ENCODE peak calls at places on chromosomes 5 and 9, in five cellular contexts. U, M, L, T and Q are unnamed samples.

GRCh38 chr9:97405551-97405950 is 6.3 kb upstream of the TDRD7 start:
- DNase-seq in L (no peak), T (no peak), U (no peak), M (no peak), Q (no peak)

GRCh38 chr9:106575903-106576755 is 286.8 kb upstream of the ZNF462 start:
- DNase-seq in L (no peak), U (no peak), M (no peak), T (no peak), Q (no peak)

GRCh38 chr9:112556497-112557085 is 70.0 kb downstream of the KIAA1958 start:
- DNase-seq in U (no peak), M (peak), L (no peak), T (no peak), Q (no peak)

GRCh38 chr5:36657563-36657995 is 51.2 kb downstream of the SLC1A3 start:
- DNase-seq in M (peak), T (no peak), L (peak), U (no peak), Q (peak)

GRCh38 chr9:82466616-82467251 is 478.2 kb downstream of the SPATA31D1 start:
- DNase-seq in L (no peak), T (no peak), M (no peak), U (no peak), Q (peak)

GRCh38 chr9:128123451-128124080 is 4.0 kb downstream of the PTGES2 start:
- DNase-seq in M (no peak), T (no peak), U (no peak), L (no peak), Q (peak)

GRCh38 chr9:10045598-10045997 is 567.2 kb downstream of the PTPRD start:
- DNase-seq in T (no peak), L (peak), U (no peak), M (no peak), Q (no peak)

GRCh38 chr5:172659909-172660628 is 19.0 kb downstream of the NEURL1B start:
- DNase-seq in T (no peak), L (peak), U (no peak), M (peak), Q (peak)

GRCh38 chr5:179432547-179432946 is 87.3 kb upstream of the ADAMTS2 start:
- DNase-seq in M (no peak), T (no peak), U (no peak), L (no peak), Q (no peak)

GRCh38 chr5:139653616-139654015 is 5.5 kb downstream of the CXXC5 start:
- DNase-seq in U (no peak), M (no peak), T (no peak), L (no peak), Q (no peak)

GRCh38 chr9:70484232-70485130 is 70.0 kb upstream of the KLF9 start:
- DNase-seq in U (peak), L (peak), M (peak), T (no peak), Q (peak)

GRCh38 chr9:113692264-113692663 is 183.8 kb upstream of the ZNF618 start:
- DNase-seq in M (no peak), L (no peak), T (no peak), U (no peak), Q (no peak)

GRCh38 chr9:135908334-135909204 is 1.2 kb upstream of the CAMSAP1 start:
- DNase-seq in U (no peak), T (no peak), L (no peak), M (no peak), Q (no peak)

GRCh38 chr5:178320281-178320855 is 87.8 kb upstream of the PHYKPL start:
- DNase-seq in T (no peak), U (no peak), L (no peak), M (no peak), Q (no peak)

GRCh38 chr9:77464591-77465125 is 183.5 kb downstream of the GNA14 start:
- DNase-seq in L (no peak), T (no peak), M (no peak), U (no peak), Q (no peak)

GRCh38 chr5:130652178-130652577 is 512.9 kb downstream of the HINT1 start:
- DNase-seq in M (peak), L (no peak), U (no peak), T (no peak), Q (no peak)

GRCh38 chr5:103404483-103404882 is 145.9 kb downstream of the MACIR start:
- DNase-seq in L (no peak), M (no peak), T (no peak), U (no peak), Q (no peak)

GRCh38 chr5:33439905-33440481 is 772 bp upstream of the TARS1 start:
- DNase-seq in M (no peak), L (peak), T (no peak), U (no peak), Q (no peak)

GRCh38 chr5:60356716-60357115 is 343.2 kb downstream of the DEPDC1B start:
- DNase-seq in M (no peak), L (no peak), T (no peak), U (no peak), Q (no peak)

GRCh38 chr5:106415541-106415940 is 1255.2 kb downstream of the EFNA5 start:
- DNase-seq in M (peak), T (no peak), U (no peak), L (no peak), Q (no peak)

GRCh38 chr9:12414514-12414913 is 278.7 kb upstream of the TYRP1 start:
- DNase-seq in M (no peak), T (no peak), U (no peak), L (no peak), Q (no peak)

GRCh38 chr9:126248680-126249079 is 77.9 kb upstream of the MVB12B start:
- DNase-seq in M (no peak), L (no peak), T (no peak), U (no peak), Q (no peak)

GRCh38 chr5:83095973-83096539 is 18.7 kb downstream of the XRCC4 start:
- DNase-seq in M (peak), U (no peak), T (no peak), L (no peak), Q (no peak)

GRCh38 chr9:93082841-93083411 is 13.1 kb upstream of the CARD19 start:
- DNase-seq in M (no peak), L (no peak), T (no peak), U (no peak), Q (peak)

GRCh38 chr5:115168829-115169391 is 798 bp downstream of the TRIM36 start:
- DNase-seq in U (no peak), M (no peak), T (no peak), L (no peak), Q (peak)